ENCODE peak calls at places on chromosomes 13 and 19, in four cellular contexts. One of them, this sample, is unnamed.

GRCh38 chr19:54459282-54460229 is 4.0 kb downstream of the LENG9 start:
- DNase-seq in H1: no peak
- DNase-seq in IMR-90: no peak
- DNase-seq in mesendoderm: no peak
- DNase-seq in this sample: no peak

GRCh38 chr13:66402071-66402470 is 828.1 kb downstream of the PCDH9 start:
- DNase-seq in mesendoderm: no peak
- DNase-seq in H1: no peak
- DNase-seq in IMR-90: no peak
- DNase-seq in this sample: no peak

GRCh38 chr13:44679602-44680001 is 103.5 kb upstream of the TSC22D1 start:
- DNase-seq in IMR-90: peak
- DNase-seq in H1: no peak
- DNase-seq in mesendoderm: no peak
- DNase-seq in this sample: no peak

GRCh38 chr13:100069278-100069677 is 19.6 kb upstream of the PCCA start:
- DNase-seq in mesendoderm: no peak
- DNase-seq in H1: no peak
- DNase-seq in IMR-90: peak
- DNase-seq in this sample: no peak

GRCh38 chr13:48790199-48790598 is 136.5 kb downstream of the CYSLTR2 start:
- DNase-seq in IMR-90: no peak
- DNase-seq in H1: no peak
- DNase-seq in mesendoderm: no peak
- DNase-seq in this sample: no peak

GRCh38 chr19:10985502-10985901 is 24.7 kb downstream of the SMARCA4 start:
- DNase-seq in H1: no peak
- DNase-seq in IMR-90: no peak
- DNase-seq in mesendoderm: no peak
- DNase-seq in this sample: no peak

GRCh38 chr13:45337803-45338202 is 3.2 kb downstream of the TPT1 start:
- DNase-seq in IMR-90: no peak
- DNase-seq in H1: no peak
- DNase-seq in mesendoderm: no peak
- DNase-seq in this sample: no peak

GRCh38 chr13:112101360-112101930 is 34.5 kb downstream of the SOX1 start:
- DNase-seq in IMR-90: no peak
- DNase-seq in mesendoderm: no peak
- DNase-seq in H1: no peak
- DNase-seq in this sample: no peak

GRCh38 chr19:4028334-4029246 is 21.1 kb downstream of the PIAS4 start:
- DNase-seq in mesendoderm: no peak
- DNase-seq in H1: no peak
- DNase-seq in IMR-90: no peak
- DNase-seq in this sample: no peak

GRCh38 chr19:43774103-43774939 is 6.5 kb downstream of the KCNN4 start:
- DNase-seq in IMR-90: peak
- DNase-seq in H1: no peak
- DNase-seq in mesendoderm: peak
- DNase-seq in this sample: peak

GRCh38 chr13:33763021-33763420 is 54.9 kb upstream of the RFC3 start:
- DNase-seq in IMR-90: no peak
- DNase-seq in H1: no peak
- DNase-seq in mesendoderm: no peak
- DNase-seq in this sample: no peak

GRCh38 chr19:45079063-45079910 is at the start of gene GEMIN7:
- DNase-seq in mesendoderm: peak
- DNase-seq in H1: no peak
- DNase-seq in IMR-90: peak
- DNase-seq in this sample: peak

GRCh38 chr19:43660301-43660700 is 9.7 kb downstream of the PLAUR start:
- DNase-seq in IMR-90: no peak
- DNase-seq in mesendoderm: no peak
- DNase-seq in H1: no peak
- DNase-seq in this sample: no peak

GRCh38 chr19:33496016-33496415 is 25.6 kb downstream of the PEPD start:
- DNase-seq in H1: no peak
- DNase-seq in IMR-90: no peak
- DNase-seq in mesendoderm: no peak
- DNase-seq in this sample: no peak

GRCh38 chr13:112124100-112124499 is 57.2 kb downstream of the SOX1 start:
- DNase-seq in mesendoderm: no peak
- DNase-seq in H1: no peak
- DNase-seq in IMR-90: no peak
- DNase-seq in this sample: no peak

GRCh38 chr19:31408460-31409124 is 59.4 kb upstream of the TSHZ3 start:
- DNase-seq in H1: no peak
- DNase-seq in mesendoderm: peak
- DNase-seq in IMR-90: peak
- DNase-seq in this sample: no peak

GRCh38 chr13:78601124-78601885 is 2.0 kb downstream of the POU4F1 start:
- DNase-seq in H1: no peak
- DNase-seq in IMR-90: peak
- DNase-seq in mesendoderm: no peak
- DNase-seq in this sample: peak

GRCh38 chr13:38535271-38535670 is 151.6 kb upstream of the FREM2 start:
- DNase-seq in IMR-90: no peak
- DNase-seq in mesendoderm: no peak
- DNase-seq in H1: no peak
- DNase-seq in this sample: no peak

GRCh38 chr19:31319465-31319864 is 29.8 kb downstream of the TSHZ3 start:
- DNase-seq in mesendoderm: peak
- DNase-seq in H1: no peak
- DNase-seq in IMR-90: no peak
- DNase-seq in this sample: no peak

GRCh38 chr13:90448466-90449037 is 898.9 kb upstream of the MIR17HG start:
- DNase-seq in H1: no peak
- DNase-seq in mesendoderm: no peak
- DNase-seq in IMR-90: no peak
- DNase-seq in this sample: no peak

GRCh38 chr13:107834717-107835116 is 380.6 kb downstream of the LIG4 start:
- DNase-seq in H1: no peak
- DNase-seq in mesendoderm: no peak
- DNase-seq in IMR-90: peak
- DNase-seq in this sample: no peak

GRCh38 chr13:103351035-103351828 is 285.0 kb upstream of the SLC10A2 start:
- DNase-seq in IMR-90: no peak
- DNase-seq in H1: peak
- DNase-seq in mesendoderm: peak
- DNase-seq in this sample: peak

GRCh38 chr13:105105471-105105870 is 1430.0 kb downstream of the EFNB2 start:
- DNase-seq in H1: no peak
- DNase-seq in IMR-90: no peak
- DNase-seq in mesendoderm: peak
- DNase-seq in this sample: no peak

GRCh38 chr19:40380199-40381037 is 9.6 kb downstream of the HIPK4 start:
- DNase-seq in H1: no peak
- DNase-seq in IMR-90: no peak
- DNase-seq in mesendoderm: no peak
- DNase-seq in this sample: no peak

GRCh38 chr19:29535432-29535831 is 9.6 kb downstream of the VSTM2B start:
- DNase-seq in IMR-90: no peak
- DNase-seq in H1: no peak
- DNase-seq in mesendoderm: no peak
- DNase-seq in this sample: peak

GRCh38 chr19:20964798-20965197 is 41.7 kb downstream of the ZNF85 start:
- DNase-seq in mesendoderm: peak
- DNase-seq in IMR-90: no peak
- DNase-seq in H1: peak
- DNase-seq in this sample: peak

GRCh38 chr13:97758317-97758716 is 195.2 kb upstream of the IPO5 start:
- DNase-seq in H1: no peak
- DNase-seq in mesendoderm: no peak
- DNase-seq in IMR-90: no peak
- DNase-seq in this sample: no peak

GRCh38 chr13:45119469-45119989 is 781 bp upstream of the GTF2F2 start:
- DNase-seq in IMR-90: peak
- DNase-seq in mesendoderm: no peak
- DNase-seq in H1: no peak
- DNase-seq in this sample: no peak

GRCh38 chr19:21321996-21322395 is 7.2 kb downstream of the ZNF708 start:
- DNase-seq in mesendoderm: peak
- DNase-seq in IMR-90: no peak
- DNase-seq in H1: no peak
- DNase-seq in this sample: no peak

GRCh38 chr13:29105779-29106178 is 285.6 kb downstream of the MTUS2 start:
- DNase-seq in mesendoderm: peak
- DNase-seq in H1: no peak
- DNase-seq in IMR-90: no peak
- DNase-seq in this sample: peak

GRCh38 chr13:84821261-84821660 is 939.0 kb upstream of the SLITRK1 start:
- DNase-seq in mesendoderm: peak
- DNase-seq in H1: no peak
- DNase-seq in IMR-90: no peak
- DNase-seq in this sample: no peak

GRCh38 chr19:15253076-15253475 is 20.8 kb upstream of the EPHX3 start:
- DNase-seq in mesendoderm: no peak
- DNase-seq in IMR-90: no peak
- DNase-seq in H1: no peak
- DNase-seq in this sample: no peak

GRCh38 chr19:44748426-44749254 is at the start of gene BCL3:
- DNase-seq in mesendoderm: no peak
- DNase-seq in IMR-90: no peak
- DNase-seq in H1: no peak
- DNase-seq in this sample: no peak

GRCh38 chr19:29113838-29114237 is 99.1 kb downstream of the UQCRFS1 start:
- DNase-seq in H1: no peak
- DNase-seq in IMR-90: no peak
- DNase-seq in mesendoderm: no peak
- DNase-seq in this sample: no peak

GRCh38 chr13:113820813-113821651 is 42.8 kb downstream of the GAS6 start:
- DNase-seq in IMR-90: peak
- DNase-seq in mesendoderm: no peak
- DNase-seq in H1: no peak
- DNase-seq in this sample: no peak

GRCh38 chr19:33759356-33759755 is 37.3 kb upstream of the KCTD15 start:
- DNase-seq in H1: no peak
- DNase-seq in mesendoderm: no peak
- DNase-seq in IMR-90: no peak
- DNase-seq in this sample: no peak

DNA sequence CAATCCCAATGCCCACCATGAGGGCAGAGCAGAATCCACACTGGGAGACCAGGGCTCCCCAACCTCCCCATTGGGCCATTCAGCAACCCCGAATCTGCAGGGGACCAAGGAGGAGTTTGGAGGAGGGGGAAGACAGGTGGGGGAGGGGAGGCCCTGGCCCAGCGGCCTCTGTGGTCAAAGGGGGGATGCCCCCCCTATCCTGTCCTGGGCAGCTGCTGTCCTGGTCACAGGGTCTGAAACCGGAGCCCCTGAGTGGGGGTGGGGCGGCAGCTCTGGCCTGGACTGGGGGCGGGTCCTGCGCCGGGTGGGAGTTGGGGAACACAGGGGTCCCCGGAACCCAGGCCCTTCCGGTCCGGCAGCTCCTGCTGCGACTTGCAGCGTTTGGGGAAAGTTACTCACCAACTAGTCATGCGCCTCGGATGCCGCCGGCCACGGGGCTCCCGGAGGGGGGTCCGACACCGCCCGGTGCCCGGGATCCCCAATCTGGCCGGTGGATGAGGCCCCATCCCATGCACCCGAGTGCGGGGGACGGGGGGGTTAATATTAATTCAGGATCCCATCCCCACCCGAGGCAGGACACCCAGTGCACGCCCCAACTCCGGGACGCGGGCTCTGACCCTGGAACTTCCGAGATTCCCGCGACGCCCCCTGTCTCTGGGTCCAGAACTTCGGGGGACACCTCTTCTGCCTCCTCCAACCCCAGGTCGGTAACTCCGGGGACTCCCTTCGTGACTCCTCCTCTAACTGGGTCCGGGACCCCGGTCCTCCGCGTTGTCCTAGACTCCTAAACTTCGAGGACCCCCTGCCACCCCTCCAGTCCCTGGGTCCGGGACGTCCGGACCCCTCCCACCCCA is 868 bp downstream of the HOMER3 start:
- DNase-seq in IMR-90: peak
- DNase-seq in H1: peak
- DNase-seq in mesendoderm: no peak
- DNase-seq in this sample: peak
- H3K4ac ChIP-seq in IMR-90: peak
- H3K4ac ChIP-seq in H1: peak
- H3K4ac ChIP-seq in mesendoderm: peak
- H3K4ac ChIP-seq in this sample: no peak

GRCh38 chr19:35363001-35363590 is 4.8 kb downstream of the FFAR3 start:
- DNase-seq in H1: no peak
- DNase-seq in mesendoderm: no peak
- DNase-seq in IMR-90: no peak
- DNase-seq in this sample: peak
- H4K5ac ChIP-seq in H1: no peak
- H4K5ac ChIP-seq in mesendoderm: no peak
- H4K5ac ChIP-seq in IMR-90: no peak
- H4K5ac ChIP-seq in this sample: no peak

GRCh38 chr19:14030997-14031718 is 404 bp upstream of the IL27RA start:
- DNase-seq in mesendoderm: no peak
- DNase-seq in IMR-90: no peak
- DNase-seq in H1: no peak
- DNase-seq in this sample: no peak
- H3K4ac ChIP-seq in mesendoderm: no peak
- H3K4ac ChIP-seq in IMR-90: no peak
- H3K4ac ChIP-seq in H1: peak
- H3K4ac ChIP-seq in this sample: no peak

GRCh38 chr13:110657196-110657595 is 41.9 kb downstream of the NAXD start:
- DNase-seq in H1: no peak
- DNase-seq in IMR-90: no peak
- DNase-seq in mesendoderm: no peak
- DNase-seq in this sample: no peak
- H4K5ac ChIP-seq in H1: no peak
- H4K5ac ChIP-seq in IMR-90: no peak
- H4K5ac ChIP-seq in mesendoderm: no peak
- H4K5ac ChIP-seq in this sample: no peak

GRCh38 chr19:6521718-6522646 is 8.8 kb upstream of the TNFSF9 start:
- DNase-seq in H1: no peak
- DNase-seq in IMR-90: no peak
- DNase-seq in mesendoderm: peak
- DNase-seq in this sample: no peak
- H3K4ac ChIP-seq in H1: no peak
- H3K4ac ChIP-seq in IMR-90: no peak
- H3K4ac ChIP-seq in mesendoderm: no peak
- H3K4ac ChIP-seq in this sample: no peak

DNA sequence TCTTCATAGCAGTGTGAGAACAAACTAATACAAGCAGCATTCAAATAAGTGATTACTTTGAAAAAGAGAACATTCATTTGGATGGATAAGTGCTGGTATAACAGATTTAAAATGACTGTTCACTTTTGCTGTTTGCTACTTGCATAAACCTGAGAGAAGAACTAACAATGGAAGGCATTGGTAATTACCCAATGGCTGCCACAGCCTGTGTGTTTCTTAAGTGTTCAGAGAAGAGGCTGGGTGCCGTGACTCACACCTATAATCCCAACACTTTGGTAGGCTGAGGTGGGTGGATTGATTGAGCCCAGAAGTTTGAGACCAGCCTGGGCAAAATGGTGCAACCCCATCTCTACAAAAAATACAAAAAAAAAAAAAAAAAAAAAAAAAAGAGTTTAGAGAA is 4.9 kb upstream of the TEX26 start:
- DNase-seq in mesendoderm: no peak
- DNase-seq in H1: no peak
- DNase-seq in IMR-90: no peak
- DNase-seq in this sample: no peak
- H4K5ac ChIP-seq in mesendoderm: no peak
- H4K5ac ChIP-seq in H1: no peak
- H4K5ac ChIP-seq in IMR-90: no peak
- H4K5ac ChIP-seq in this sample: no peak

This sample was measured in H9.